ENCODE peak calls at places on chromosomes 5 and 9, in four cellular contexts. S is K562, K is GM12878, J is HepG2. R is an unnamed sample.

GRCh38 chr9:15972760-15973159 is 419.9 kb downstream of the CCDC171 start:
- DNase-seq in S (no peak), J (no peak), K (no peak), R (no peak)

GRCh38 chr9:135506327-135507103 is 6.0 kb downstream of the MRPS2 start:
- DNase-seq in S (peak), K (no peak), J (no peak), R (peak)

GRCh38 chr9:94002316-94003140 is 47.4 kb upstream of the BARX1 start:
- DNase-seq in S (peak), J (peak), K (no peak), R (peak)

GRCh38 chr5:120228262-120229031 is 235.7 kb upstream of the PRR16 start:
- DNase-seq in S (no peak), K (no peak), J (peak), R (peak)

GRCh38 chr5:39225405-39226099 is 6.2 kb upstream of the FYB1 start:
- DNase-seq in K (no peak), J (no peak), S (no peak), R (no peak)

GRCh38 chr5:32017638-32018429 is 156.3 kb downstream of the GOLPH3 start:
- DNase-seq in J (no peak), S (no peak), K (no peak), R (no peak)

GRCh38 chr9:127049581-127049980 is 72.9 kb downstream of the ANGPTL2 start:
- DNase-seq in S (no peak), K (no peak), J (no peak), R (no peak)

GRCh38 chr9:450561-450960 is 235.9 kb downstream of the DOCK8 start:
- DNase-seq in S (no peak), K (no peak), J (no peak), R (no peak)

GRCh38 chr5:93221-93980 is 1.4 kb downstream of the PLEKHG4B start:
- DNase-seq in J (no peak), S (no peak), K (no peak), R (no peak)

GRCh38 chr9:116141864-116142561 is 11.6 kb upstream of the PAPPA start:
- DNase-seq in J (no peak), K (no peak), S (no peak), R (no peak)

GRCh38 chr5:95846554-95847260 is 24.2 kb upstream of the GLRX start:
- DNase-seq in S (peak), K (no peak), J (peak), R (peak)
- TF ChIP-seq NR2C2 in S (no peak), K (no peak), J (no peak), R (no peak)

GRCh38 chr9:128743421-128743820 is 19.5 kb upstream of the ZDHHC12 start:
- DNase-seq in S (no peak), J (no peak), K (no peak), R (no peak)
- TF ChIP-seq SP1 in S (no peak), J (no peak), K (no peak), R (no peak)

DNA sequence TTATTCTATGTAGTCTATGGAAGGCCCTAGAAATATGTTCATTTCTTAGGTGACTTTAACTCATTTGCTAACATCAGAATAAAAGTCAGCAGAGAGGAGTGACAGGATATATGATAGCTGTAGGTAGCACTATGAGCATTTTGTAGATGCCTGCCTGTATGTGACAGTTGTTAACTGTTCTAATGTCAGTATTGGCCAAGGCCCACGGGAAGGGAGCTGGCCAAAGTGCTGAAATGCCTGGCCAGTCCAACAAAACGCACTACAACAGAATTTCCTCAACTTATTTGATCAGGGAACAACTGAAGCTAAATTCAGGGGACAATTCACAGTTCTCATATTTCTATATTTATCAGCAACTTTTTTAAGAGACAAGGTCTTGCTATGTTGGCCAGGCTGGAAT is 20.8 kb downstream of the SV2C start:
- DNase-seq in K (no peak), S (peak), J (peak), R (peak)
- TF ChIP-seq NR2C2 in K (no peak), S (no peak), J (no peak), R (no peak)

DNA sequence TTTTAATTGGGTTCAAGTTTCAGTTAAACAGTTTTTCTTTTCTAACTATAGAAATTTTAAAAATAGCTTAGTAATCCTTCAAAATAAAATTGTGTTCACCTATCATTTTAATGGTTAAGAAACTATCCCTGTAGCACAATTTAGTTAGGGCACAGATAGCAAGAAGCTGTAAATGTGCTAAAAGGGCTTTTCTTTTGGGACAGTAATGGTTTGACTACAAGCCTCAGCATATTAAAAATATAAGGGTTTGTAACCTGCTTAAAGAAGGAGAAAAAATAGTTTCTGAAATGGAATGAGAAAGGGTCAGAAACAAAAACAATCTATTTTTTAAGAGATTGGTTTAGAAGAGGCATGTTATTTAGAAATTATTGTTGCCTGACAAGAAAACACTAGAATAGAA is 62.7 kb downstream of the PDE4D start:
- DNase-seq in K (no peak), S (no peak), J (no peak), R (no peak)
- TF ChIP-seq SP1 in K (no peak), S (no peak), J (no peak), R (no peak)

DNA sequence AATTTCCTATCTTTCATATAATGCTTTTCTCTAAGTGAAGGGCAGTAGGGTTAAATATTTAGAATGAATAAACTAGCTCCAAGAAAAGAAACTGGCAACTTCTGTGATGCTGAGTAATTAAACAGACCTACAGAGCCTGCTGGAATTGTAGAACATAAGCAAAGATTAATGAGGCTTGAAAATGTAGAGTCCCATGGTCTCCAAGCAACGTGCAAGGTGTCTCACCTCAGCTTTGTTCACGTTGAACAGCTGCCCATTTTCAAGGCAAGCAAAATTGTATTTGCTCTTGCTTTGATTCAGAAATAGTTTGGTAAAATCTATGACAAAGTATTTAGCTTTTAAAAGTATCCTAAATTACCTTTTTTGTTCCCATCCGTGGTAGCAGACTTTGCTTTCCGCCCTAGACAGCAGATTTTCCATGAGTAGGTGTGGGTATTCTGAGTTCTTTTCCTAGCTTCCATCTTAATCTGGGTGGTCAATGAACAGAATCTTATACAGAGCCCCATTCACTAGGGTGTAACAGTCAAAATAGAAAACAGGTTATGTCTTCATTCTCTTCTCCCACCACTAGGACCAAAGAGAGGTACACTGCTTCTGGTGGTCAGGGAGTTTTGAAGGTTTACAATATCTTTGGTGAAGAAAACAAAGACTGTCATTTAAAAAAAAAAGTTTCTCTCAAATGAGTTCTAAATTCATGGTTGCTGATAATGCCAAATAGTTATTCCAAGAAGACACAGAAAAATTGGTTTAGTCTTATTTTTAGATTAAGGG is 52.1 kb upstream of the TYRP1 start:
- DNase-seq in S (no peak), J (no peak), K (no peak), R (no peak)
- TF ChIP-seq NR2C2 in S (no peak), J (no peak), K (no peak), R (no peak)

GRCh38 chr5:59125961-59126360 is 543.1 kb downstream of the RAB3C start:
- DNase-seq in S (no peak), J (no peak), K (no peak), R (no peak)

GRCh38 chr5:59123595-59124561 is 541.0 kb downstream of the RAB3C start:
- DNase-seq in K (peak), S (no peak), J (no peak), R (no peak)

GRCh38 chr5:59126665-59127354 is 543.9 kb downstream of the RAB3C start:
- DNase-seq in S (no peak), K (no peak), J (no peak), R (no peak)

GRCh38 chr5:59128646-59129290 is 545.9 kb downstream of the RAB3C start:
- DNase-seq in K (no peak), S (no peak), J (no peak), R (no peak)

DNA sequence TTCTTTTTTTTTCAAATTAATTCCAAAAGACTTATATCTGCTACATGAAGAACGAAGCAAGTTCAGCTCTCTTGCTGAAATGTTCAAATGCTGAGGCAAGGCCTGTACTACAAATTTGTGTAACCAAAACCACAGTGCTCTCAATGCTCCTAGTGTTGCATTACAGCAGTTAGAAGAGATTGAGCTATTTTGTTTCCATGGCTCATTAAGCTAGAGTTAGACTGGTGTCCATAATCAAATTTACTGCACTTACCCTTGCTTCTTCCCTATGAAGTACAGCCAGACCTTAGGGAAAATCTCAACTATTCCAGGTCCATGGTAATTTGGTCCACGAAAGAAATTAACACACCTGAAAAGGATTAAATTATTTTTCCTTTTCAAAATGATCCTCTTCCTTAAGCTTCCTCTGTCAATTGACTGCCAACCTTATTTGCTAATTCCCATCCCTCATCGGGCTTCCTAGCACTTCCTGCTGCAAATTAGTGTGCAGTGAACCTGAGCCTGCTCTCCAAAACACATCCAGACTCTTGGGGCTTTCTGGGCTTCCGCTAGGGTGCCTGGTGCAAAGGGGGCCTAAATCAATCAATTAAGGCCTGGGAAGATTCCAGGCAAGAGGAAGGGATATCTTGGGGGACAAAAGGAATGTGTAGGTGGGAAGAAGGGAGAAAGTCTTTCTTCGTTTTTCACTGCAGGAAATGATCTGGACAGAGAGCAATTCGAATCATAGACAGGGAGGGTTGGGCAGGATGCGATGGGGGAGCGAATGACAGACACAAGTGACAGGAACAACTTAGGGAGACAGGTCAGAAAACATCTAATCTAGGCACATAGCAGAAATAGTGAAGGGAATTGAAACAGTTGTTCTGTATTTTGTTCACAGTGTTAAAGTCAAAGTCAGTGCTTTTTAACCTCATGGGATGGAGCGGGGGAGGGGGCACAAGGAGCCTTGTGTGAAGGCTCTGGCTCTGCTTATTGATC is 542.4 kb downstream of the RAB3C start:
- DNase-seq in K (no peak), J (no peak), S (no peak), R (peak)
- TF ChIP-seq SP1 in K (no peak), J (no peak), S (no peak), R (no peak)

R was measured in WTC11.